ENCODE peak calls at places on chromosomes 6 and 20, in five cellular contexts. J, E, O, S and U are unnamed samples. For H3K36me3, the result is how much of the 10 kb centered on the place peaks cover.

GRCh38 chr6:109720336-109720735 is 29.2 kb downstream of the FIG4 start:
- DNase-seq in J (no peak), S (no peak), O (no peak), E (no peak), U (no peak)

GRCh38 chr6:3370361-3371221 is 86.3 kb downstream of the SLC22A23 start:
- DNase-seq in E (no peak), J (no peak), O (no peak), S (no peak), U (peak)

GRCh38 chr20:24783631-24784492 is 165.2 kb upstream of the CST7 start:
- DNase-seq in J (no peak), O (no peak), E (peak), S (no peak), U (no peak)

GRCh38 chr6:107941627-107942026 is 16.4 kb downstream of the SEC63 start:
- DNase-seq in J (no peak), O (no peak), S (no peak), E (no peak), U (no peak)

GRCh38 chr6:98657764-98658163 is 176.6 kb upstream of the POU3F2 start:
- DNase-seq in E (peak), J (no peak), O (peak), S (peak), U (no peak)

GRCh38 chr6:43953794-43954310 is 173.4 kb downstream of the MRPL14 start:
- DNase-seq in S (peak), J (no peak), O (no peak), E (peak), U (no peak)

GRCh38 chr6:111238464-111239119 is 151.3 kb downstream of the SLC16A10 start:
- DNase-seq in O (peak), J (no peak), S (no peak), E (no peak), U (no peak)

GRCh38 chr20:41245086-41245707 is 72.3 kb downstream of the ZHX3 start:
- DNase-seq in O (no peak), E (peak), S (no peak), J (no peak), U (no peak)

GRCh38 chr6:163720460-163721235 is 306.1 kb downstream of the QKI start:
- DNase-seq in S (no peak), J (no peak), E (no peak), O (no peak), U (no peak)

GRCh38 chr6:121437861-121438651 is 2.6 kb downstream of the GJA1 start:
- DNase-seq in J (no peak), S (no peak), E (peak), O (no peak), U (no peak)

GRCh38 chr6:156068870-156069269 is 613.2 kb upstream of the NOX3 start:
- DNase-seq in E (no peak), O (no peak), S (no peak), J (no peak), U (no peak)

GRCh38 chr20:35828434-35828833 is 56.6 kb downstream of the PHF20 start:
- DNase-seq in O (no peak), J (no peak), E (no peak), S (no peak), U (peak)

GRCh38 chr6:152099816-152100618 is 292.5 kb downstream of the ESR1 start:
- DNase-seq in O (no peak), J (peak), E (no peak), S (no peak), U (no peak)

GRCh38 chr20:4862661-4863060 is 138.6 kb downstream of the SLC23A2 start:
- DNase-seq in S (no peak), O (no peak), E (no peak), J (no peak), U (no peak)

GRCh38 chr20:63885264-63886053 is 9.5 kb upstream of the DNAJC5 start:
- DNase-seq in J (no peak), O (no peak), S (no peak), E (peak), U (no peak)

GRCh38 chr20:63886921-63887320 is 8.0 kb upstream of the DNAJC5 start:
- DNase-seq in J (no peak), O (no peak), S (no peak), E (no peak), U (no peak)

GRCh38 chr20:63882257-63883208 is 12.4 kb upstream of the DNAJC5 start:
- DNase-seq in E (peak), J (no peak), O (no peak), S (no peak), U (no peak)

GRCh38 chr20:63886054-63886419 is 8.9 kb upstream of the DNAJC5 start:
- DNase-seq in O (no peak), S (no peak), E (no peak), J (no peak), U (no peak)

DNA sequence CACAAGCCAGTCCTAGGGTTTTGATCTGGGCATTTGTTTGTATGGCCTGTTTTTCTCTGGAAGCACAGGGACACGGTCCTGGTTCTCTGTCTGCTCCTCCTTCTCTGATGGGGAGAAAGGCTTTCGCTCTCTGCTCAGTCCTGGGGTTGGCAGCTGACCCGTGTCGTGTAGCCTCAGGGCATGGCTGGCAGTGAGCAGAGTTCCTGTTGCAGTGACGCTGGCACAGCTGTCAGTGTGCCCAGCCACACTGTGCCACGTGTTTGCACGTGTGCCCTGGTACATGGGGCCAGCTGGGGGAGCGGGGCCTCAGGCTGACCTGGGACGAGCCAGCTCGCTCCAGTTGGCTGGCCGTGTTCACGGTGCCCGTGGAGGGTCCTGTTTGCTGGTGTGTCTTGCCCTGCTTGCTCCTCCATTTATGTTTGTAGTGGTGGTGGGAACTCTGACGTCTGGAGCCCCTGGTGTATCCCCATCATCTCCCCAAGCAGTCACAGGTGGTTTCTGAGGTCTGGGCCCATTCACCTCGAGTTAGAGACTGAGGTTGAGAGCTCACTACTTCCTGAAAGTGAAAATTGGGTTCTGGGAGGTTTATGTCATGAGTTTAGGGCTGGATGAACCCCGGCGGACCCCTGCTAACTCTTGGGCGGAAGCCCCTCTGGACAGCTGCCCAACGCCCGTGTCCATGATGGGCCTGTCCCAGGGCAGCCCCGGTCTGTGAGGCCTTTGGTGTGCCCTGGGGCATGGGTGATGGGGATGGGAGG is 10.2 kb upstream of the DNAJC5 start:
- DNase-seq in O (no peak), E (peak), S (no peak), J (no peak), U (peak)
- H3K36me3 ChIP-seq in O (under half), E (under half), S (half or more), J (under half), U (under half)

DNA sequence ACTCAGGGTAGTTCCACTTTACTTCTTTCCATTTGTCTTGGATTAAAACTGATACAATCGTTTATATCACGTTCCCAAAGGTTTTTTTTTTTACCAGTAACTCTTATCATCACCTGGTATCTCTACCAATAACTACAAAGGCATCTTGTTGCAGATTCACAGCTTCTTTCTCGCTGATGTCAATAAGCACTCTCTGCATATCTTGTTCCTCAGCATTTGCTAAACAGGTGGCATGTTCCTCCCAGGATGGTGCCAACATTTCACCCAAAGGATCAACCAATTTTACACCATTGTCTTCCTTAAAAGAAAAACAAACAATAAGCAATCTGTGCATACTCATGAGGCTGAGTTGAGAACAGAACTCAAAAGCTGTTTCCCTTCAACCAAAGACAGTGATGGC is 4.6 kb downstream of the PGM3 start:
- DNase-seq in E (no peak), S (no peak), O (no peak), J (no peak), U (no peak)
- H3K36me3 ChIP-seq in E (under half), S (half or more), O (under half), J (under half), U (under half)

DNA sequence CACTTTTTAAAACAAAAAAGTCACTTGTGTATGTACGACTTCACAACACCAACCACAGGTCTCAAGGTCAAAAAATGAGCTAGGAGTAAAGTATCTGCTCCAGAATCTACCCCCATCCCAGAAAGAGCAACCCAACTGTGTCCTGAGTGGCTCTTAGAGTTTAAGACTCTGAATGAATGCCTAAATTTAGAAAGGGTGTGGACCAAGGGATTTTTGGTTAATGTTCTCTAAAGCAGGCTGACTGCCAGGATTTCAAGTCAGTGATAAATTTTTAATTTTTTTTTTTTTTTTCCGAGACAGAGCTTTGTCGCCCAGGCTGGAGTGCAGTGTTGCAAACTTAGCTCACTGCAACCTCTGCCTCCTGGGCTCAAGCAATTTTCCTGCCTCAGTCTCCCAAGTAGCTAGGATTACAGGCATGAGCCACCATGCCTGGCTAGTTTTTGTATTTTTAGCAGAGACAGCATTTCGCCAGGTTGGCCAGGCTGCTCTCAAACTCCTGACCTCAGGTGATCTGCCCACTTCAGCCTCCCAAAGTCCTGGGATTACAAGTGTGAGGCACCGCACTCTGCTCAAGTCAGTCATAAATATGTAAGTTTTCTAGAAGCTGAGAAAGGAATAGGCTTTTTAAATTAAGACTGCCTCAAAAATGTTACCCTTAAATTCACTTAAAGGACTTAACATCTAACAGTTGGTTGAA is 20.2 kb downstream of the STAU1 start:
- DNase-seq in O (no peak), E (no peak), S (no peak), J (no peak), U (no peak)
- H3K36me3 ChIP-seq in O (under half), E (under half), S (under half), J (under half), U (under half)

DNA sequence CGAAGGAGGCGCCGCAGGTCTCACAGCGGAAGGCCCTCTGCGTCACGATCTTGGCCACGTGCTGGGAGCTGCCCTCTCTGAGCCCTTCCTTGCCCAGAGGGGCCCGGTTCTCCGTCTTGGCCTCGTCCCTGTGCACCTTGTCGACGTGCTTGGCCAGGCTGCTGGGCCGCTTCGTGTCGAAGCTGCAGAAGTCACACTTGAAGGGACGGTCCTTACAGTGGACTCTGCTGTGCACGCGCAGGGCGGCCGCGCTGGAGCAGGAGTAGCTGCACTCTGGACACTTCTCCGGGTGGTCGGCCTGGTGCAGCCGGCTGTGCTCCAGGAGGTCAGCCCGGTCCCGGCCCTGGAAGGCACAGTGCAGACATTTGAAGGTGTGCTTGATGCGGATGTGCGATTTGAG is 106.9 kb downstream of the ZFP64 start:
- DNase-seq in E (no peak), J (no peak), S (no peak), O (no peak), U (no peak)
- H3K36me3 ChIP-seq in E (under half), J (under half), S (under half), O (under half), U (under half)

DNA sequence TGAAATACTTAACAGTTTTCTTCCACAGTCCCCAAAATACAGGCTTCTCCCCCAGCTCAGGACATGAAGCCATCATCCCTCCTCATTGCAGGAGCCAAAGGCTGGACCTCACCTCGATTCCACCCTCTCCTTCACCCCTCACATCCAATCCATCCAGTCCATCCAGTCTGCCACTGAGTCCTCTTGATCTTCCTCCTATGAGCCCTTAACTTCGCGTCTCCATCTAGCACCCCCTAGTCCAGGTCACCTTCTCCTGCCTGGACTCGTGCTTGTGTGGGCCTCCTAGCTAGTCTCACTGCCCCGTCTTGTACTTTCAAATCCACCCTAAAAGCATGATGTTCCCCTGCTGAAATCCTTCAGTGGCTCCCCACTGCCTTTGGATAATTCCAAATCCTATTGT is 3.3 kb downstream of the TRIB3 start:
- DNase-seq in J (no peak), S (no peak), E (no peak), O (no peak), U (no peak)
- H3K36me3 ChIP-seq in J (under half), S (under half), E (under half), O (under half), U (under half)